ENCODE peak calls at places on chromosomes 13 and 19, in nine cellular contexts. O, Q, P, F, X, G, I, J and C are unnamed samples. For H3K4me1 and H3K36me3, the result is how much of the 10 kb centered on the place peaks cover.

GRCh38 chr13:48819376-48819775 is 156.3 kb upstream of the FNDC3A start:
- DNase-seq in O (no peak), Q (no peak), P (no peak), F (no peak), X (no peak), G (no peak), I (no peak), J (no peak), C (no peak)

GRCh38 chr13:47929156-47929555 is 71.9 kb downstream of the SUCLA2 start:
- DNase-seq in O (no peak), Q (no peak), P (no peak), F (no peak), X (no peak), G (no peak), I (peak), J (no peak), C (no peak)

GRCh38 chr13:46565808-46566750 is 13.1 kb downstream of the LRCH1 start:
- DNase-seq in O (no peak), Q (no peak), P (no peak), F (no peak), X (no peak), G (no peak), I (no peak), J (no peak), C (no peak)

GRCh38 chr19:14674764-14675163 is at the start of gene ADGRE3:
- DNase-seq in O (no peak), Q (no peak), P (no peak), F (no peak), X (no peak), G (no peak), I (no peak), J (no peak), C (no peak)

GRCh38 chr19:11868188-11868587 is 19.4 kb upstream of the ZNF69 start:
- DNase-seq in O (no peak), Q (no peak), P (no peak), F (no peak), X (peak), G (no peak), I (no peak), J (no peak), C (no peak)

GRCh38 chr19:17402982-17403855 is 2.2 kb downstream of the BST2 start:
- DNase-seq in O (peak), Q (no peak), P (no peak), F (peak), X (no peak), G (peak), I (no peak), J (peak), C (no peak)

GRCh38 chr13:80361883-80362327 is 21.0 kb upstream of the SPRY2 start:
- DNase-seq in O (no peak), Q (no peak), P (no peak), F (no peak), X (no peak), G (peak), I (no peak), J (no peak), C (no peak)

GRCh38 chr13:103299079-103299478 is 232.9 kb upstream of the SLC10A2 start:
- DNase-seq in O (no peak), Q (no peak), P (no peak), F (no peak), X (no peak), G (peak), I (no peak), J (no peak), C (no peak)

GRCh38 chr13:48580185-48580803 is 47.4 kb upstream of the RCBTB2 start:
- DNase-seq in O (peak), Q (peak), P (peak), F (peak), X (peak), G (peak), I (no peak), J (peak), C (no peak)

GRCh38 chr19:48928164-48929005 is 5.1 kb upstream of the DHDH start:
- DNase-seq in O (no peak), Q (no peak), P (no peak), F (no peak), X (peak), G (no peak), I (peak), J (no peak), C (no peak)

GRCh38 chr19:3699741-3700241 is 477 bp downstream of the PIP5K1C start:
- DNase-seq in O (peak), Q (no peak), P (no peak), F (no peak), X (no peak), G (no peak), I (no peak), J (no peak), C (no peak)

GRCh38 chr13:24997367-24997967 is 98.5 kb upstream of the PABPC3 start:
- DNase-seq in O (peak), Q (no peak), P (no peak), F (no peak), X (peak), G (peak), I (no peak), J (no peak), C (no peak)

GRCh38 chr19:56076413-56076998 is 44.6 kb downstream of the ZNF787 start:
- DNase-seq in O (peak), Q (peak), P (no peak), F (peak), X (peak), G (peak), I (no peak), J (peak), C (peak)

GRCh38 chr19:3818479-3818878 is 32.3 kb upstream of the MATK start:
- DNase-seq in O (no peak), Q (no peak), P (no peak), F (no peak), X (no peak), G (no peak), I (peak), J (no peak), C (no peak)

GRCh38 chr13:26220575-26220974 is 1.5 kb downstream of the RNF6 start:
- DNase-seq in O (no peak), Q (no peak), P (no peak), F (no peak), X (peak), G (no peak), I (peak), J (no peak), C (no peak)

GRCh38 chr19:42422576-42423461 is 4.4 kb downstream of the LIPE start:
- DNase-seq in O (no peak), Q (no peak), P (peak), F (peak), X (no peak), G (no peak), I (no peak), J (peak), C (peak)

GRCh38 chr19:39398297-39398864 is 7.2 kb downstream of the MED29 start:
- DNase-seq in O (no peak), Q (peak), P (peak), F (peak), X (peak), G (no peak), I (peak), J (peak), C (peak)

GRCh38 chr13:43289458-43290255 is 266.3 kb downstream of the DNAJC15 start:
- DNase-seq in O (no peak), Q (no peak), P (no peak), F (no peak), X (no peak), G (no peak), I (peak), J (no peak), C (no peak)

GRCh38 chr19:46624958-46625661 is at the start of gene PTGIR:
- DNase-seq in O (peak), Q (peak), P (peak), F (no peak), X (peak), G (no peak), I (peak), J (peak), C (peak)

GRCh38 chr13:48251616-48252081 is 18.6 kb downstream of the ITM2B start:
- DNase-seq in O (no peak), Q (no peak), P (no peak), F (no peak), X (peak), G (no peak), I (no peak), J (no peak), C (no peak)

GRCh38 chr13:102774210-102774560 is 599 bp upstream of the TEX30 start:
- DNase-seq in O (no peak), Q (no peak), P (peak), F (peak), X (no peak), G (no peak), I (no peak), J (no peak), C (no peak)

GRCh38 chr13:26300140-26300539 is 46.2 kb downstream of the CDK8 start:
- DNase-seq in O (no peak), Q (no peak), P (no peak), F (no peak), X (peak), G (no peak), I (peak), J (no peak), C (no peak)

GRCh38 chr13:20908714-20909497 is 6.4 kb upstream of the XPO4 start:
- DNase-seq in O (no peak), Q (no peak), P (no peak), F (no peak), X (no peak), G (no peak), I (no peak), J (no peak), C (no peak)

GRCh38 chr13:39910833-39911232 is 255.4 kb downstream of the COG6 start:
- DNase-seq in O (no peak), Q (no peak), P (no peak), F (no peak), X (peak), G (no peak), I (peak), J (no peak), C (no peak)

GRCh38 chr13:83620535-83621220 is 261.6 kb downstream of the SLITRK1 start:
- DNase-seq in O (no peak), Q (no peak), P (no peak), F (no peak), X (peak), G (no peak), I (peak), J (no peak), C (no peak)

GRCh38 chr19:3710265-3710812 is 2.2 kb downstream of the TJP3 start:
- DNase-seq in O (no peak), Q (peak), P (peak), F (no peak), X (peak), G (no peak), I (no peak), J (peak), C (peak)

GRCh38 chr19:30219682-30220081 is 152.5 kb upstream of the ZNF536 start:
- DNase-seq in O (no peak), Q (no peak), P (no peak), F (no peak), X (no peak), G (no peak), I (no peak), J (no peak), C (no peak)

GRCh38 chr19:30214651-30215051 is 157.5 kb upstream of the ZNF536 start:
- DNase-seq in O (no peak), Q (no peak), P (no peak), F (no peak), X (no peak), G (no peak), I (no peak), J (no peak), C (no peak)

GRCh38 chr19:30215248-30215647 is 156.9 kb upstream of the ZNF536 start:
- DNase-seq in O (no peak), Q (no peak), P (no peak), F (no peak), X (no peak), G (no peak), I (no peak), J (no peak), C (no peak)

GRCh38 chr19:30216453-30216852 is 155.7 kb upstream of the ZNF536 start:
- DNase-seq in O (no peak), Q (no peak), P (no peak), F (no peak), X (no peak), G (no peak), I (no peak), J (no peak), C (no peak)

GRCh38 chr19:30217461-30217860 is 154.7 kb upstream of the ZNF536 start:
- DNase-seq in O (no peak), Q (no peak), P (no peak), F (no peak), X (no peak), G (no peak), I (no peak), J (no peak), C (no peak)
- TF ChIP-seq CTCF in O (no peak), Q (no peak), P (no peak), F (no peak), X (no peak), G (no peak), I (no peak), J (no peak), C (no peak)

DNA sequence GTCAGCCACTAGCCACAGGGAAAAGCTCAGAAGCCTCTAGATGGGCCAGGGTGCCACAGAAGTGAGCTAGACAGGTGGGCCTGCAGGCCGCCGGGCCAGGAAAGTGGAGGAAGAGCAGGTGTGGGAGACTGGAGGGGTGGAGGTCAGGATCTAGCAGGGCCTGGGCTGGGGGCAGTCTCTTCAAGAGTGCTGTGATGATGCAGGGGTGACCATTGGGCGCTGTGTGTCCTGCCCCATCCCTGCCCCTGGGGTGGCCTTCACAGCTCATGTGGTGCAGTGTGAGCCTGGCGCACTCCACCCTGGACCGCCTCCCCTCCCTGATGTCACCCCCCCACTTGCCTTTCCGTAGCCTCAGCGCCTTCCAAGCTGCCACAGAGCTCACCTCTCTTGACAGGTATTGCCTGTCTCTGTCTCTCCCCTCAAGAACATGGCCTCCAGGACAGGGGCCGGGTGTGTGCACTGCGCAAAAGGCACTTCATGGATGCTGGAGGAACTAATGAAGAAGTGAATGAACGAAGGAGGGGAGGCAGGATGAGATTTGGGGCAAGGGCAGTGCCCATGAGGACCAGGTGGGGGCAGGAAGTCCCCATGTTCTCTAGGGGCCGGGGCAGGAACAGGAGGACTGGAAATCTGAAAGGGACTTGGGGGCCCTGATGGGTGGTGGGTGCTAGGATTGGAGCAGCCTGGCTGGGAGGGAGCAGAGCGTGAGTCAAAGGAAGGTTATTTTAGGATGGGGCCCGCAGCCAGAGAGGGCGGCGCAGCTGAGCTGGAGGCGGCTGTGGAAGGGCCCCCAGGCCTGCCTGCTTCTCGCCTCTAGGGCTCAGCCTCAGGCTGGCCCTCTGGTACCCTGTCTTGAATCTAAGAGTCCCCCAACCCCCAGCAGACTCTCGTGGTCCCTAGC is 6.6 kb downstream of the SSBP4 start:
- DNase-seq in O (no peak), Q (no peak), P (peak), F (peak), X (peak), G (no peak), I (peak), J (peak), C (peak)
- H3K4me1 ChIP-seq in O (under half), Q (under half), P (half or more), F (under half), X (under half), G (under half), I (under half), J (under half), C (half or more)

GRCh38 chr13:98320561-98321105 is 143.6 kb upstream of the RNF113B start:
- DNase-seq in O (no peak), Q (no peak), P (no peak), F (no peak), X (no peak), G (no peak), I (no peak), J (no peak), C (no peak)

GRCh38 chr13:98315902-98316301 is 138.8 kb upstream of the RNF113B start:
- DNase-seq in O (no peak), Q (no peak), P (no peak), F (no peak), X (no peak), G (no peak), I (no peak), J (no peak), C (no peak)

GRCh38 chr13:98315466-98315865 is 138.4 kb upstream of the RNF113B start:
- DNase-seq in O (no peak), Q (peak), P (no peak), F (no peak), X (no peak), G (no peak), I (peak), J (no peak), C (no peak)

GRCh38 chr13:98317573-98318171 is 140.6 kb upstream of the RNF113B start:
- DNase-seq in O (no peak), Q (no peak), P (no peak), F (no peak), X (no peak), G (no peak), I (no peak), J (no peak), C (no peak)

DNA sequence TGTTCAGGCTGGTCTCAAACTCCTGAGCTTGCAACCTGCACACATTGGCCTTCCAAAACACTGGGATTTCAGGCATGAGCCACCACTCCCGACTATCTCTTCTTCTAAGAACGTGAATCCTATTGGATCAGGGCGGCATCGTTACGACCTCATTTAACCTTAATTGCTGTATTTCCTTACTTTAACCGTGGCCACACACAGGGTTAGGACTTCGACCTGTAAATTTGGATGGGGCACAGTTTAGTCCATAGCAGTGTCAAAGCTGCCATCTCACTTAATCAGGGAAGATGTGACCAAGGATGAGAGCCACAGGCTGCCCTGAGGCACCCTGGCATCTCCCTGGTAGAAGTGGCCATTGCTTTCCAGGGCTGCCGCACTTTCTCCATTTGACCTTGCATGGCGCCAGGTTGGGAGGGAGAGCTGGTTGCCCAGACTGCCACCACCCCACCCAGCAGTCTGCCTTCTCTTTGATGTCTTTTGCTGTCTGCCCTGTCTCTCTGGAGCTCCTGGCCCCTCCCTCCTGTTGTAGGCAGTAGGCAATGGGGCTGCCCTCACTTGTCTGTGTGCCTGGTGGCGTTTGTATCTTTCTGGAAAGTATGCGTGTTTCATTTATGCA is 141.3 kb upstream of the RNF113B start:
- DNase-seq in O (no peak), Q (no peak), P (no peak), F (no peak), X (no peak), G (no peak), I (no peak), J (peak), C (no peak)
- H3K36me3 ChIP-seq in O (under half), Q (under half), P (under half), F (under half), X (under half), G (under half), I (under half), J (under half), C (under half)

GRCh38 chr13:30109471-30110135 is 197.7 kb downstream of the KATNAL1 start:
- DNase-seq in O (no peak), Q (no peak), P (no peak), F (no peak), X (no peak), G (no peak), I (no peak), J (no peak), C (no peak)

GRCh38 chr13:30112602-30113435 is 194.5 kb downstream of the KATNAL1 start:
- DNase-seq in O (peak), Q (peak), P (peak), F (peak), X (peak), G (peak), I (peak), J (peak), C (peak)

GRCh38 chr13:30110301-30111070 is 196.9 kb downstream of the KATNAL1 start:
- DNase-seq in O (no peak), Q (no peak), P (no peak), F (no peak), X (no peak), G (no peak), I (no peak), J (no peak), C (peak)

GRCh38 chr13:30113531-30113930 is 193.8 kb downstream of the KATNAL1 start:
- DNase-seq in O (no peak), Q (no peak), P (no peak), F (no peak), X (no peak), G (no peak), I (no peak), J (no peak), C (no peak)

GRCh38 chr13:30111810-30112209 is 195.5 kb downstream of the KATNAL1 start:
- DNase-seq in O (peak), Q (no peak), P (no peak), F (no peak), X (no peak), G (no peak), I (no peak), J (no peak), C (no peak)
- TF ChIP-seq CTCF in O (peak), Q (no peak), P (no peak), F (no peak), X (peak), G (peak), I (peak), J (no peak), C (no peak)